ENCODE peak calls at places on chromosome 22, in four cellular contexts. One of them, this sample, is unnamed.

GRCh38 chr22:10961043-10961860 is 4566.7 kb upstream of the OR11H1 start:
- DNase-seq in ovary: no peak
- DNase-seq in A549: no peak
- DNase-seq in B cell: no peak
- DNase-seq in this sample: no peak

GRCh38 chr22:38938925-38939324 is 18.5 kb upstream of the APOBEC3A start:
- DNase-seq in ovary: no peak
- DNase-seq in B cell: no peak
- DNase-seq in A549: no peak
- DNase-seq in this sample: no peak

GRCh38 chr22:31102441-31103081 is 4.8 kb downstream of the SELENOM start:
- DNase-seq in ovary: peak; percentile 78
- DNase-seq in A549: peak; percentile 57
- DNase-seq in B cell: no peak
- DNase-seq in this sample: no peak

GRCh38 chr22:20175597-20175900 is 24.7 kb upstream of the CCDC188 start:
- DNase-seq in ovary: no peak
- DNase-seq in A549: peak; percentile 11
- DNase-seq in B cell: no peak
- DNase-seq in this sample: no peak

GRCh38 chr22:26553056-26553752 is 36.7 kb downstream of the TPST2 start:
- DNase-seq in ovary: no peak
- DNase-seq in A549: peak; percentile 37
- DNase-seq in B cell: no peak
- DNase-seq in this sample: no peak

GRCh38 chr22:19598054-19598855 is 74.0 kb upstream of the CLDN5 start:
- DNase-seq in A549: no peak
- DNase-seq in B cell: no peak
- DNase-seq in ovary: no peak
- DNase-seq in this sample: no peak

GRCh38 chr22:36580846-36581245 is 51.9 kb upstream of the EIF3D start:
- DNase-seq in B cell: no peak
- DNase-seq in ovary: no peak
- DNase-seq in A549: no peak
- DNase-seq in this sample: no peak

GRCh38 chr22:24027389-24027980 is 16.4 kb downstream of the CABIN1 start:
- DNase-seq in ovary: no peak
- DNase-seq in A549: no peak
- DNase-seq in B cell: no peak
- DNase-seq in this sample: no peak

GRCh38 chr22:19800761-19801244 is 40.2 kb downstream of the TBX1 start:
- DNase-seq in A549: peak; percentile 39
- DNase-seq in ovary: no peak
- DNase-seq in B cell: no peak
- DNase-seq in this sample: no peak

GRCh38 chr22:17370036-17370765 is 941 bp downstream of the CECR2 start:
- DNase-seq in B cell: no peak
- DNase-seq in A549: no peak
- DNase-seq in ovary: no peak
- DNase-seq in this sample: peak; percentile 34

GRCh38 chr22:48658246-48658645 is 1169.4 kb downstream of the BRD1 start:
- DNase-seq in B cell: no peak
- DNase-seq in ovary: no peak
- DNase-seq in A549: no peak
- DNase-seq in this sample: no peak

GRCh38 chr22:50102946-50103345 is 13.1 kb downstream of the MOV10L1 start:
- DNase-seq in ovary: no peak
- DNase-seq in A549: peak; percentile 12
- DNase-seq in B cell: no peak
- DNase-seq in this sample: no peak
- TF ChIP-seq CTCF in ovary: no peak
- TF ChIP-seq CTCF in A549: no peak
- TF ChIP-seq CTCF in B cell: no peak
- TF ChIP-seq CTCF in this sample: no peak

DNA sequence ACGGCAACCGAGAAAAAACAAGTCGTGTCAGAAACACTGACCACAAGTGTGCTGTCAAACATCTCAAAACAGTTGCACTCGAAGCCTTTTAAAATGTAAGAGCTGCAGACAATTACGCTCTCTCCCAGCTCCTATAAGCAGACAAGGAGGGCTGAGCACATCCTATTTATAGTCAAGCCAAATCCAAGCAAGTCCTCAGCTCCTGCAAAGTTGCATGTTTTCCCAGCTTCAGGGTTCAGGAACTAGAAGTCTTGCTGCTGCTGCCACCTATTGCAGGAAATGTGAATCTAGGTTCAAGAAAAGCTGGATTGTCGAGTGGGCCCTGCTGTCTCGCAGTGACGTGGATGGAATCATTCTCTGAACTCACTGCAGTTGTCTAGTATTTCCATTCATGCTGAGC is 15.5 kb downstream of the EFCAB6 start:
- DNase-seq in B cell: no peak
- DNase-seq in ovary: no peak
- DNase-seq in A549: peak; percentile 36
- DNase-seq in this sample: no peak
- TF ChIP-seq CTCF in B cell: no peak
- TF ChIP-seq CTCF in ovary: no peak
- TF ChIP-seq CTCF in A549: peak; percentile 42
- TF ChIP-seq CTCF in this sample: no peak

GRCh38 chr22:37697540-37697835 is 640 bp downstream of the TRIOBP start:
- DNase-seq in ovary: no peak
- DNase-seq in B cell: no peak
- DNase-seq in A549: no peak
- DNase-seq in this sample: no peak

GRCh38 chr22:37690901-37691504 is 4.9 kb downstream of the NOL12 start:
- DNase-seq in ovary: no peak
- DNase-seq in A549: no peak
- DNase-seq in B cell: no peak
- DNase-seq in this sample: no peak

GRCh38 chr22:37692627-37693285 is 4.1 kb upstream of the TRIOBP start:
- DNase-seq in ovary: no peak
- DNase-seq in A549: no peak
- DNase-seq in B cell: no peak
- DNase-seq in this sample: no peak

GRCh38 chr22:37701121-37701786 is 4.4 kb downstream of the TRIOBP start:
- DNase-seq in B cell: no peak
- DNase-seq in A549: no peak
- DNase-seq in ovary: no peak
- DNase-seq in this sample: no peak

GRCh38 chr22:37696657-37697539 is at the start of gene TRIOBP:
- DNase-seq in A549: peak; percentile 87
- DNase-seq in ovary: peak; percentile 89
- DNase-seq in B cell: peak; percentile 84
- DNase-seq in this sample: peak; percentile 90
- TF ChIP-seq CTCF in A549: no peak
- TF ChIP-seq CTCF in ovary: peak; percentile 45
- TF ChIP-seq CTCF in B cell: peak; percentile 35
- TF ChIP-seq CTCF in this sample: peak; percentile 37

GRCh38 chr22:40204331-40205116 is 26.8 kb downstream of the TNRC6B start:
- DNase-seq in A549: no peak
- DNase-seq in ovary: no peak
- DNase-seq in B cell: no peak
- DNase-seq in this sample: no peak
- TF ChIP-seq CTCF in A549: no peak
- TF ChIP-seq CTCF in ovary: no peak
- TF ChIP-seq CTCF in B cell: no peak
- TF ChIP-seq CTCF in this sample: no peak

GRCh38 chr22:29000225-29000556 is 61.4 kb downstream of the C22orf31 start:
- DNase-seq in A549: no peak
- DNase-seq in B cell: no peak
- DNase-seq in ovary: no peak
- DNase-seq in this sample: no peak

GRCh38 chr22:29000641-29001040 is 61.0 kb downstream of the C22orf31 start:
- DNase-seq in ovary: no peak
- DNase-seq in A549: no peak
- DNase-seq in B cell: no peak
- DNase-seq in this sample: no peak

GRCh38 chr22:28997342-28997741 is 64.3 kb downstream of the C22orf31 start:
- DNase-seq in ovary: no peak
- DNase-seq in A549: no peak
- DNase-seq in B cell: no peak
- DNase-seq in this sample: no peak

GRCh38 chr22:28998681-28999080 is 63.0 kb downstream of the C22orf31 start:
- DNase-seq in B cell: no peak
- DNase-seq in ovary: no peak
- DNase-seq in A549: no peak
- DNase-seq in this sample: no peak

DNA sequence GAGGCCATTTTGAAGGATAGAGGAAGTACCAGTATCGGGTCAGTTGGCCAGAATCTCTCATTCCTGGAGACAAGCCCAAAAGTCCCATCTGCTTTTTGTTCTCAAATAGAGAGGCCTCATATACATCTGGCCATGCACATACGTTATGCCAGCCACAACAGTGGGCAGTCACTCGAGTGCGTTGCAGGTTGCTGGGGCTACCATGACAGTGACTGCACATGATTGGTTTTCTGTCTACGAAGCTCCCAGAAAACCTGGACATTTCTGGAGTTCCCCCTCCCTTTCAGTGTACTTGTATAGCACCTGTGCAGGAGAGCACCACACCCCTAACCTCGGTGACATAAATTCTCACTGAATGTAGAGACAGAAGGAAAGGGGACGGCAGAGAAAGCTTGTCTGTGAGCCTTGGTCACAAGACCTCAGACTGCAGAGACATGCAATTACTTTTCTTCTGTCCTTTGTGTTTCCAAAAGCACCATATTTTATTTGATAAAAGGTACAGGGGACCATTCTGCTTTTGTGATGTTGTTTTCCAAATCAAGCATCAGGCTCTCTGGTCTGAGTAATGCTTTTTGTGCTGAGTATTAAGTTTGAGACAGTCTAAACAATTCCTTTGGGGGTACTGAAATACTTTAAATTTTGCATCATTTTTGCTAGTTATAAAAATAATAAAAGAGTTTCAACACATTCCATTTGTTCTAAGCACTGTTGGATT is 62.0 kb downstream of the C22orf31 start:
- DNase-seq in A549: no peak
- DNase-seq in ovary: no peak
- DNase-seq in B cell: no peak
- DNase-seq in this sample: no peak
- TF ChIP-seq CTCF in A549: no peak
- TF ChIP-seq CTCF in ovary: no peak
- TF ChIP-seq CTCF in B cell: no peak
- TF ChIP-seq CTCF in this sample: no peak

DNA sequence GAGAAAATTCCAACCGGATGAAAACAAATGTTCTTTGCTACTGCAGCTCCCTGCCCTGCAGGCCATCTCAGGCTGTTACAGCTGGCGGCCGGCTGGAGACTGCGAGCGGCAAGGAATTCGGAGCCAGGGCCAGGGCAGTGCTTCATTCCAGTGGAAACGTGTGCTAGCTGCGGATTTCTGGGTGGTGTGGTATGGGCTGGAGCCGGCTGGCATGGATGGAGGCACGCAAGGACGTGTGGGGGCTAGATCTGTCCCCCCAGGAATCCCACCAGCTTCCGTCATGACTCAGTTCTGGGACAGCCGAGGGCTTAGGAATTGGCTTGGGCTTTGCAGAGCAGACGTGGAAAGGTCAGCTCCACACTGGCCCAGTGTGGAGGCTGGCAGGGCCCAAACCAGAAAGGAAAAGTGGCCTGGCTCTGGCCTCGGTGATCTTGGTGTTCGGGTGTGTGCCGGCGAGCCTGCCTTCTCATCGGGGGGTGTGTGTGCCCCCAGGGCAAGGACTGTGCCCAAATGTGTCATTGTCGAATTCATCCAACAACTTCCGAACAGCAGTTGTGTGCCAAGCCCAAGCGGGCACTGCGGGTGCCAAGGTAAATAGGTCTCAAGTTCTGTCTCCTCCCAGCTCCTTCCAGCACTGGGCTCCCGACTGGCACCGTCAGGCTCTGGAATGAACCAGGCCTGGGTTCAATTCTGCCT is 48.1 kb upstream of the SHISAL1 start:
- DNase-seq in B cell: no peak
- DNase-seq in A549: peak; percentile 82
- DNase-seq in ovary: peak; percentile 57
- DNase-seq in this sample: no peak
- TF ChIP-seq CTCF in B cell: no peak
- TF ChIP-seq CTCF in A549: no peak
- TF ChIP-seq CTCF in ovary: peak; percentile 28
- TF ChIP-seq CTCF in this sample: no peak

GRCh38 chr22:46800102-46800857 is 37.8 kb downstream of the TBC1D22A start:
- DNase-seq in B cell: no peak
- DNase-seq in ovary: no peak
- DNase-seq in A549: no peak
- DNase-seq in this sample: no peak
- TF ChIP-seq CTCF in B cell: no peak
- TF ChIP-seq CTCF in ovary: no peak
- TF ChIP-seq CTCF in A549: no peak
- TF ChIP-seq CTCF in this sample: no peak